ENCODE peak calls at places on chromosomes 16 and 17, in eight cellular contexts. One of them, this sample, is unnamed.

GRCh38 chr16:76780556-76780955 is 410.4 kb upstream of the MON1B start:
- DNase-seq in IMR-90: no peak
- DNase-seq in A549: no peak
- DNase-seq in WTC11: no peak
- DNase-seq in H1: no peak
- DNase-seq in HepG2: no peak
- DNase-seq in K562: no peak
- DNase-seq in GM12878: no peak
- DNase-seq in this sample: no peak

GRCh38 chr16:27230562-27230991 is 27.3 kb downstream of the KDM8 start:
- DNase-seq in IMR-90: no peak
- DNase-seq in A549: no peak
- DNase-seq in WTC11: peak; percentile 10
- DNase-seq in H1: no peak
- DNase-seq in HepG2: no peak
- DNase-seq in K562: no peak
- DNase-seq in GM12878: no peak
- DNase-seq in this sample: no peak

GRCh38 chr16:84689126-84689525 is 10.7 kb upstream of the USP10 start:
- DNase-seq in IMR-90: peak; percentile 99
- DNase-seq in A549: no peak
- DNase-seq in WTC11: no peak
- DNase-seq in H1: no peak
- DNase-seq in HepG2: no peak
- DNase-seq in K562: no peak
- DNase-seq in GM12878: no peak
- DNase-seq in this sample: no peak

GRCh38 chr17:72826602-72827001 is 265.9 kb downstream of the SLC39A11 start:
- DNase-seq in IMR-90: peak; percentile 57
- DNase-seq in A549: peak; percentile 45
- DNase-seq in WTC11: no peak
- DNase-seq in H1: no peak
- DNase-seq in HepG2: no peak
- DNase-seq in K562: peak; percentile 17
- DNase-seq in GM12878: no peak
- DNase-seq in this sample: no peak

GRCh38 chr16:1655269-1655807 is 22.7 kb upstream of the JPT2 start:
- DNase-seq in IMR-90: no peak
- DNase-seq in A549: no peak
- DNase-seq in WTC11: no peak
- DNase-seq in H1: no peak
- DNase-seq in HepG2: no peak
- DNase-seq in K562: no peak
- DNase-seq in GM12878: no peak
- DNase-seq in this sample: no peak

GRCh38 chr16:3637371-3637923 is 17.0 kb upstream of the DNASE1 start:
- DNase-seq in IMR-90: peak; percentile 8
- DNase-seq in A549: no peak
- DNase-seq in WTC11: no peak
- DNase-seq in H1: no peak
- DNase-seq in HepG2: peak; percentile 60
- DNase-seq in K562: no peak
- DNase-seq in GM12878: no peak
- DNase-seq in this sample: peak; percentile 29

GRCh38 chr17:82658796-82659452 is 10.7 kb upstream of the WDR45B start:
- DNase-seq in IMR-90: no peak
- DNase-seq in A549: no peak
- DNase-seq in WTC11: no peak
- DNase-seq in H1: no peak
- DNase-seq in HepG2: no peak
- DNase-seq in K562: no peak
- DNase-seq in GM12878: no peak
- DNase-seq in this sample: no peak

GRCh38 chr17:63696381-63696961 is 3.5 kb downstream of the LIMD2 start:
- DNase-seq in IMR-90: no peak
- DNase-seq in A549: peak; percentile 71
- DNase-seq in WTC11: peak; percentile 56
- DNase-seq in H1: no peak
- DNase-seq in HepG2: peak; percentile 59
- DNase-seq in K562: peak; percentile 48
- DNase-seq in GM12878: no peak
- DNase-seq in this sample: peak; percentile 80

GRCh38 chr16:68921654-68922053 is 78.3 kb downstream of the TANGO6 start:
- DNase-seq in IMR-90: peak; percentile 75
- DNase-seq in A549: peak; percentile 90
- DNase-seq in WTC11: no peak
- DNase-seq in H1: no peak
- DNase-seq in HepG2: peak; percentile 61
- DNase-seq in K562: no peak
- DNase-seq in GM12878: no peak
- DNase-seq in this sample: no peak

GRCh38 chr17:2780256-2780655 is 16.0 kb upstream of the RAP1GAP2 start:
- DNase-seq in IMR-90: no peak
- DNase-seq in A549: no peak
- DNase-seq in WTC11: no peak
- DNase-seq in H1: no peak
- DNase-seq in HepG2: no peak
- DNase-seq in K562: no peak
- DNase-seq in GM12878: no peak
- DNase-seq in this sample: no peak

GRCh38 chr16:3283525-3284447 is 495 bp downstream of the ZNF263 start:
- DNase-seq in IMR-90: no peak
- DNase-seq in A549: no peak
- DNase-seq in WTC11: peak; percentile 20
- DNase-seq in H1: no peak
- DNase-seq in HepG2: no peak
- DNase-seq in K562: no peak
- DNase-seq in GM12878: no peak
- DNase-seq in this sample: no peak

GRCh38 chr17:78232774-78233173 is 1.3 kb downstream of the TMEM235 start:
- DNase-seq in IMR-90: no peak
- DNase-seq in A549: no peak
- DNase-seq in WTC11: no peak
- DNase-seq in H1: no peak
- DNase-seq in HepG2: no peak
- DNase-seq in K562: no peak
- DNase-seq in GM12878: no peak
- DNase-seq in this sample: no peak

GRCh38 chr17:40854175-40854814 is 12.7 kb downstream of the KRT12 start:
- DNase-seq in IMR-90: peak; percentile 93
- DNase-seq in A549: peak; percentile 84
- DNase-seq in WTC11: no peak
- DNase-seq in H1: no peak
- DNase-seq in HepG2: peak; percentile 55
- DNase-seq in K562: peak; percentile 32
- DNase-seq in GM12878: no peak
- DNase-seq in this sample: no peak

DNA sequence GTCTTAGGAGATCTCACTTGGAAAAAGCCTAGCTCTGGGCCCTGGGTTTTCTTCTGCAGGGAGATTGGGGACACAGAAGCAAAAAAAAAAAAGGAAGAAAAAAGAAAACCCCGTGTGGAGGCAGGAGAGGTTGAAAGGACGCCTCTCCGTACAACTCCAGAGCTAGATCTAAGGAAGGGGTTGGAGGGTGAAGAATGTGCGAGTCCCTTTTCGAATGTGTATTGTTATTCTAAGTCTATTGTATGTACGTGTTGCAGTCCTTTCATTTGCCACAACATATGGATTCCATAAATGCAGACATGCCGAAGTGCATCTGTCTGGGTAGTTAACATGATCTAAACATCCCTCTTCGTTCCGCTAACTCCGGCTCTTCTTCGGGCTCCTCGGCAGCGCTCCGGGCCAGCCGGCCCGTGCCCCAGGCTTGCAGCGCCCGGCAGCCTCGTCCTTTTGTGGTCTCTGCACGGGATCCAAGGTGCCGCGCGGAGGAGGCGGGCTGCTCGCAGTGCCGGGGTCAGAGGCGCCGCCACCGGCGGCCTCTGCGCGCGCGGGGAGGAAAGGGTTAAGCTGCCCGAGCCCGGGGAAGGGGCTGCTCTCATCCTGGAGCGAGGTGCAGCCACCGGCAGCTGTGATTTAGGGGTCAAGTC is 14.8 kb upstream of the ZFHX3 start:
- DNase-seq in IMR-90: no peak
- DNase-seq in A549: no peak
- DNase-seq in WTC11: peak; percentile 74
- DNase-seq in H1: no peak
- DNase-seq in HepG2: no peak
- DNase-seq in K562: no peak
- DNase-seq in GM12878: no peak
- DNase-seq in this sample: peak; percentile 79
- TF ChIP-seq USF2 in IMR-90: no peak
- TF ChIP-seq USF2 in A549: no peak
- TF ChIP-seq USF2 in WTC11: no peak
- TF ChIP-seq USF2 in H1: no peak
- TF ChIP-seq USF2 in HepG2: no peak
- TF ChIP-seq USF2 in K562: no peak
- TF ChIP-seq USF2 in GM12878: no peak
- TF ChIP-seq USF2 in this sample: no peak

GRCh38 chr17:1009411-1010085 is 12.6 kb downstream of the TIMM22 start:
- DNase-seq in IMR-90: no peak
- DNase-seq in A549: no peak
- DNase-seq in WTC11: no peak
- DNase-seq in H1: no peak
- DNase-seq in HepG2: no peak
- DNase-seq in K562: no peak
- DNase-seq in GM12878: no peak
- DNase-seq in this sample: no peak
- TF ChIP-seq CTCF in IMR-90: no peak
- TF ChIP-seq CTCF in A549: no peak
- TF ChIP-seq CTCF in WTC11: no peak
- TF ChIP-seq CTCF in H1: no peak
- TF ChIP-seq CTCF in HepG2: no peak
- TF ChIP-seq CTCF in K562: no peak
- TF ChIP-seq CTCF in GM12878: no peak
- TF ChIP-seq CTCF in this sample: no peak

GRCh38 chr16:13018026-13018425 is 116.6 kb downstream of the SHISA9 start:
- DNase-seq in IMR-90: no peak
- DNase-seq in A549: no peak
- DNase-seq in WTC11: no peak
- DNase-seq in H1: no peak
- DNase-seq in HepG2: no peak
- DNase-seq in K562: no peak
- DNase-seq in GM12878: no peak
- DNase-seq in this sample: no peak

GRCh38 chr16:13012591-13012990 is 111.2 kb downstream of the SHISA9 start:
- DNase-seq in IMR-90: no peak
- DNase-seq in A549: no peak
- DNase-seq in WTC11: no peak
- DNase-seq in H1: no peak
- DNase-seq in HepG2: no peak
- DNase-seq in K562: no peak
- DNase-seq in GM12878: no peak
- DNase-seq in this sample: peak; percentile 37

GRCh38 chr16:13013043-13013442 is 111.6 kb downstream of the SHISA9 start:
- DNase-seq in IMR-90: no peak
- DNase-seq in A549: no peak
- DNase-seq in WTC11: no peak
- DNase-seq in H1: no peak
- DNase-seq in HepG2: no peak
- DNase-seq in K562: no peak
- DNase-seq in GM12878: no peak
- DNase-seq in this sample: peak; percentile 11

GRCh38 chr16:13014516-13014915 is 113.1 kb downstream of the SHISA9 start:
- DNase-seq in IMR-90: no peak
- DNase-seq in A549: no peak
- DNase-seq in WTC11: peak; percentile 45
- DNase-seq in H1: peak; percentile 59
- DNase-seq in HepG2: peak; percentile 54
- DNase-seq in K562: no peak
- DNase-seq in GM12878: no peak
- DNase-seq in this sample: no peak
- TF ChIP-seq USF2 in IMR-90: no peak
- TF ChIP-seq USF2 in A549: no peak
- TF ChIP-seq USF2 in WTC11: no peak
- TF ChIP-seq USF2 in H1: no peak
- TF ChIP-seq USF2 in HepG2: no peak
- TF ChIP-seq USF2 in K562: no peak
- TF ChIP-seq USF2 in GM12878: no peak
- TF ChIP-seq USF2 in this sample: no peak

DNA sequence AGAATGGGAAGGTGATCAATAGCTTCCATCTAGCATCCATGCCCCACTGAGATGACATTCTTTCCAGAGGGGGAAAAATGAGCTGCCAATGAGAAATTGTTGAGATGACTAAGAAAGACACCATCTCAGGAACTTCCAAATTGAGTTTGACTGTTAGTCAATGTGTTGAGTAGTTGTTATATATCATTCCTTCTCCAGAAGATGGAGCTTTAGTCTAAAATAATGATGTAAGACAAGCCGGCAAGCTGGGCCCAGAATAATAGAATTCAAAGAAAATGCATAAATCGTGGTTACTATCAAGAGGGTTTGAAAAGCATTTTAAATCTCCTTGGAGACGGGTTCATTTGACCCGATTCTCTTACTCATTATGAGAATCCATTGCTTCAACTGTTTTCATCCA is 71.0 kb upstream of the ATF7IP2 start:
- DNase-seq in IMR-90: no peak
- DNase-seq in A549: no peak
- DNase-seq in WTC11: no peak
- DNase-seq in H1: no peak
- DNase-seq in HepG2: peak; percentile 65
- DNase-seq in K562: no peak
- DNase-seq in GM12878: no peak
- DNase-seq in this sample: peak; percentile 8
- TF ChIP-seq CTCF in IMR-90: no peak
- TF ChIP-seq CTCF in A549: peak; percentile 27
- TF ChIP-seq CTCF in WTC11: no peak
- TF ChIP-seq CTCF in H1: no peak
- TF ChIP-seq CTCF in HepG2: peak; percentile 80
- TF ChIP-seq CTCF in K562: no peak
- TF ChIP-seq CTCF in GM12878: peak; percentile 29
- TF ChIP-seq CTCF in this sample: no peak

DNA sequence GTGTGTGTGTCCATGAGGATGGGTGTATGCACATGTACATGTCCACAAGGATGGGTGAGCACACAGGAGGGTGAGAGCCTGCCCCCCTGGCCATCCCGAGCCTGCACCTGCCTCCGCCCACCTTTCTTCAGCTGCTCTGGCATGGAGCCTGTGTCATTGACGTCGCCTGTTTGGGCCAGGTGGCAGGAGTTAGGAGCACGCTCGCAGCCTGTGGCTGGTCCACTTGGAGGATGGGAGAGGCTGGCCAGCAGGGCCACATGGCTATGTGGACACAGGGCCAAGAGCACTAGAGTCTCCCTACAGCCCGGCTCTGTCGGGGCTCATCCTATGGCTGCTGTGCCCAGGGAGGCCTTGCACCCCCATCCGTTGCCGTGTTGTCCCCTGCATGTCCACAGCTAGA is 21.4 kb downstream of the BAHCC1 start:
- DNase-seq in IMR-90: no peak
- DNase-seq in A549: no peak
- DNase-seq in WTC11: no peak
- DNase-seq in H1: no peak
- DNase-seq in HepG2: no peak
- DNase-seq in K562: no peak
- DNase-seq in GM12878: no peak
- DNase-seq in this sample: no peak
- TF ChIP-seq USF2 in IMR-90: no peak
- TF ChIP-seq USF2 in A549: no peak
- TF ChIP-seq USF2 in WTC11: no peak
- TF ChIP-seq USF2 in H1: no peak
- TF ChIP-seq USF2 in HepG2: no peak
- TF ChIP-seq USF2 in K562: no peak
- TF ChIP-seq USF2 in GM12878: no peak
- TF ChIP-seq USF2 in this sample: no peak